ENCODE peak calls at places on chromosome 22, in nine cellular contexts. N is body of pancreas, R is adrenal gland, H is heart left ventricle, Z is H1, A is gastrocnemius medialis, J is ovary, U is spleen, W is stomach. O is an unnamed sample.

GRCh38 chr22:17368727-17369552 is at the start of gene CECR2:
- DNase-seq in N (peak; percentile 49), R (no peak), H (peak; percentile 69), Z (peak; percentile 60), A (peak; percentile 78), J (peak; percentile 31), U (peak; percentile 73), W (no peak), O (peak; percentile 89)

GRCh38 chr22:31947296-31947695 is 3.0 kb downstream of the YWHAH start:
- DNase-seq in N (no peak), R (no peak), H (no peak), Z (no peak), A (no peak), J (no peak), U (no peak), W (no peak), O (no peak)

GRCh38 chr22:49354516-49355205 is 473.0 kb downstream of the BRD1 start:
- DNase-seq in N (no peak), R (no peak), H (no peak), Z (no peak), A (no peak), J (no peak), U (peak; percentile 53), W (peak; percentile 21), O (no peak)

GRCh38 chr22:45483918-45484499 is 18.7 kb upstream of the FBLN1 start:
- DNase-seq in N (no peak), R (no peak), H (no peak), Z (no peak), A (no peak), J (no peak), U (peak; percentile 7), W (no peak), O (no peak)

GRCh38 chr22:25392584-25392983 is 171.9 kb upstream of the GRK3 start:
- DNase-seq in N (no peak), R (no peak), H (no peak), Z (no peak), A (no peak), J (no peak), U (peak; percentile 64), W (no peak), O (no peak)

GRCh38 chr22:47282851-47283250 is 520.4 kb downstream of the TBC1D22A start:
- DNase-seq in N (no peak), R (no peak), H (no peak), Z (no peak), A (no peak), J (no peak), U (no peak), W (no peak), O (no peak)

GRCh38 chr22:31243339-31244043 is 31.4 kb downstream of the LIMK2 start:
- DNase-seq in N (no peak), R (no peak), H (no peak), Z (no peak), A (peak; percentile 73), J (no peak), U (no peak), W (no peak), O (no peak)

GRCh38 chr22:35308480-35308945 is 8.8 kb downstream of the TOM1 start:
- DNase-seq in N (no peak), R (peak; percentile 49), H (no peak), Z (no peak), A (no peak), J (no peak), U (no peak), W (no peak), O (no peak)

GRCh38 chr22:23400286-23400981 is 179.7 kb downstream of the IGLL1 start:
- DNase-seq in N (no peak), R (no peak), H (no peak), Z (no peak), A (no peak), J (no peak), U (no peak), W (no peak), O (no peak)

GRCh38 chr22:18154821-18155390 is 4.9 kb downstream of the USP18 start:
- DNase-seq in N (no peak), R (no peak), H (no peak), Z (no peak), A (no peak), J (no peak), U (no peak), W (no peak), O (no peak)

GRCh38 chr22:25141994-25142620 is 57.6 kb upstream of the CRYBB3 start:
- DNase-seq in N (no peak), R (peak; percentile 75), H (no peak), Z (no peak), A (peak; percentile 61), J (no peak), U (no peak), W (no peak), O (no peak)

GRCh38 chr22:19174106-19175025 is 4.2 kb downstream of the SLC25A1 start:
- DNase-seq in N (peak; percentile 40), R (peak; percentile 88), H (no peak), Z (peak; percentile 49), A (peak; percentile 81), J (no peak), U (peak; percentile 90), W (no peak), O (no peak)
- H3K4me1 ChIP-seq in N (peaks cover 79% of the 10 kb centered on the region), R (peaks cover 56% of the 10 kb centered on the region), H (peaks cover 42% of the 10 kb centered on the region), Z (peaks cover 35% of the 10 kb centered on the region), A (peaks cover 63% of the 10 kb centered on the region), J (peaks cover 17% of the 10 kb centered on the region), U (peaks cover 53% of the 10 kb centered on the region), W (peaks cover 86% of the 10 kb centered on the region), O (peaks cover 58% of the 10 kb centered on the region)

DNA sequence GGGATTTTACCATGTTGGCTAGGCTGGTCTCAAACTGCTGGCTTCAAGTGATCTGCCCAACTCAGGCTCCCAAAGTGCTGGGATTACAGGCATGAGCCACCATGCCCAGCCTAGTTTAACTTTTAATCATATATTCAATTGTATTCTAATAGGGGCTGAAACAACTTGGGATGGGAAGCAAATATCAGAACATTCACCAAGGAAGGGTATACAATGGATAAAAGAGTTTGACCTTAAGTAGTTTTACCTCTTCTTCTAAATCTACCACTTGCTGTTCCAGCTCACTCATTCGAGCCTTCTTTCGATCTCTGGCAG is 1.6 kb downstream of the XBP1 start:
- DNase-seq in N (no peak), R (peak; percentile 49), H (no peak), Z (no peak), A (no peak), J (no peak), U (no peak), W (no peak), O (no peak)
- TF ChIP-seq POLR2A in N (no peak), R (no peak), H (no peak), Z (no peak), A (no peak), J (no peak), U (no peak), W (no peak), O (no peak)

GRCh38 chr22:20205464-20205963 is 54.7 kb upstream of the CCDC188 start:
- DNase-seq in N (no peak), R (no peak), H (no peak), Z (no peak), A (no peak), J (no peak), U (no peak), W (no peak), O (no peak)
- H3K4me1 ChIP-seq in N (peaks cover 77% of the 10 kb centered on the region), R (peaks cover 23% of the 10 kb centered on the region), H (peaks cover 33% of the 10 kb centered on the region), Z (peaks cover 24% of the 10 kb centered on the region), A (no peaks in the 10 kb centered on the region), J (peaks cover 12% of the 10 kb centered on the region), U (peaks cover 37% of the 10 kb centered on the region), W (peaks cover 77% of the 10 kb centered on the region), O (peaks cover 45% of the 10 kb centered on the region)

DNA sequence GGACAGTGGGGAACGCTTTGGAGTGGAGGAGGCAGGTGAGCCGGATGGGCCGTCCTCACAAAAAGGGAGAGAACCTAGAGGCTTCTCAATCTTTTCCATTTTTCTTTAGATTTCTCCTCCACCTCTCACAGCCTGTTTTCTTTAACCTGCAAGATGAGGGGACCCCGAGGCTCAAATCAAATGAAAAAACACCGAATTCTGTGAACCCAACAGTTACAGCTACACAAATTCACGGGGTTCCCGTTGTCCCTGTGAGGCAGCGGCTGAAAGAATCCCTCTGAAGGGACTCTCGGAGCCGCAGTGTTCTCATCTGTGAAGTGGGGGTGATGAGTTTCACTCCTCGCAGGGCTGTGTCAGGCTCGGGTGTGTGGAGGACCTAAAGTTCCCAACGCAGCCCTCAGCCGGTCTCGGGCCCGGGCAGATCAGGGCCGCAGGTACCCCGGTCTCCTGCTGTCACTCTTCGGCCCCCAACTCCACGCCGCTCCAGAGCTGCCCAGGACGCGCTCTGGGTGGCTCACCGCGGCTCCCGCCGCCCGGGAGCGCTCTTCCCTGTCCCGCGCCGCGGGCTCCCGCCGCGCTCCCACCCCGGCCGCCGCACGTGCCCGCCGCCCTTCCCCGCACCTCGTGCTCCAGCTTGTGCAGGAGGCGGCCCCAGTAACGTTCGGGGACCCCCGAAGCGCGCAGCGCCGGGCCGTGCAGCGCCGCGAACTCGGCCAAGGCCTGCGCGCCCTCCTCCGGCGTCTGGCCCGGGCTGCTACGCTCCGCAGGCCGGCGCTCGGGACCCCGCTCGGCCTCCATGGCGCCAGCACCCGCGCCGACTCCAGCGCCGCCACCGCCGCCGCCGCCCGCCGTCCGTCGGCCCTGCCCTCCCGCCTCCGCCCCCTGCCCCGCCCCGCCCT is at the start of gene TTLL12:
- DNase-seq in N (peak; percentile 58), R (no peak), H (peak; percentile 84), Z (no peak), A (peak; percentile 28), J (peak; percentile 52), U (peak; percentile 93), W (peak; percentile 56), O (peak; percentile 37)
- TF ChIP-seq POLR2A in N (peak; percentile 21), R (no peak), H (peak; percentile 51), Z (no peak), A (peak; percentile 63), J (no peak), U (no peak), W (no peak), O (peak; percentile 72)